ENCODE peak calls at places on chromosome 7, in seven cellular contexts. One of them, this sample, is unnamed.

GRCh38 chr7:49229246-49229645 is 304.9 kb downstream of the CDC14C start:
- DNase-seq in PC-3: no peak
- DNase-seq in OCI-LY7: peak; percentile 48
- DNase-seq in psoas muscle: no peak
- DNase-seq in heart right ventricle: no peak
- DNase-seq in tibial nerve: no peak
- DNase-seq in choroid plexus epithelial cell: no peak
- DNase-seq in this sample: no peak

GRCh38 chr7:103851357-103851756 is 138.1 kb downstream of the RELN start:
- DNase-seq in PC-3: no peak
- DNase-seq in OCI-LY7: no peak
- DNase-seq in psoas muscle: no peak
- DNase-seq in heart right ventricle: no peak
- DNase-seq in tibial nerve: no peak
- DNase-seq in choroid plexus epithelial cell: peak; percentile 40
- DNase-seq in this sample: no peak

GRCh38 chr7:132653364-132653930 is 77.2 kb upstream of the PLXNA4 start:
- DNase-seq in PC-3: no peak
- DNase-seq in OCI-LY7: peak; percentile 73
- DNase-seq in psoas muscle: no peak
- DNase-seq in heart right ventricle: no peak
- DNase-seq in tibial nerve: no peak
- DNase-seq in choroid plexus epithelial cell: no peak
- DNase-seq in this sample: no peak

GRCh38 chr7:105010538-105011523 is 3.2 kb upstream of the KMT2E start:
- DNase-seq in PC-3: no peak
- DNase-seq in OCI-LY7: peak; percentile 44
- DNase-seq in psoas muscle: no peak
- DNase-seq in heart right ventricle: no peak
- DNase-seq in tibial nerve: no peak
- DNase-seq in choroid plexus epithelial cell: peak; percentile 48
- DNase-seq in this sample: no peak

GRCh38 chr7:49783446-49783845 is 10.0 kb downstream of the VWC2 start:
- DNase-seq in PC-3: no peak
- DNase-seq in OCI-LY7: no peak
- DNase-seq in psoas muscle: no peak
- DNase-seq in heart right ventricle: peak; percentile 53
- DNase-seq in tibial nerve: no peak
- DNase-seq in choroid plexus epithelial cell: no peak
- DNase-seq in this sample: peak; percentile 63

GRCh38 chr7:78052112-78052511 is 253.5 kb downstream of the PHTF2 start:
- DNase-seq in PC-3: no peak
- DNase-seq in OCI-LY7: no peak
- DNase-seq in psoas muscle: no peak
- DNase-seq in heart right ventricle: no peak
- DNase-seq in tibial nerve: no peak
- DNase-seq in choroid plexus epithelial cell: no peak
- DNase-seq in this sample: no peak

GRCh38 chr7:70051726-70052125 is 453.5 kb downstream of the AUTS2 start:
- DNase-seq in PC-3: no peak
- DNase-seq in OCI-LY7: no peak
- DNase-seq in psoas muscle: no peak
- DNase-seq in heart right ventricle: no peak
- DNase-seq in tibial nerve: no peak
- DNase-seq in choroid plexus epithelial cell: no peak
- DNase-seq in this sample: no peak

GRCh38 chr7:30142710-30143109 is 7.9 kb downstream of the MTURN start:
- DNase-seq in PC-3: peak; percentile 93
- DNase-seq in OCI-LY7: no peak
- DNase-seq in psoas muscle: no peak
- DNase-seq in heart right ventricle: no peak
- DNase-seq in tibial nerve: peak; percentile 33
- DNase-seq in choroid plexus epithelial cell: peak; percentile 43
- DNase-seq in this sample: no peak

GRCh38 chr7:13986208-13986607 is 3.3 kb downstream of the ETV1 start:
- DNase-seq in PC-3: no peak
- DNase-seq in OCI-LY7: no peak
- DNase-seq in psoas muscle: no peak
- DNase-seq in heart right ventricle: no peak
- DNase-seq in tibial nerve: no peak
- DNase-seq in choroid plexus epithelial cell: no peak
- DNase-seq in this sample: no peak

GRCh38 chr7:131921016-131921415 is 364.6 kb upstream of the PODXL start:
- DNase-seq in PC-3: no peak
- DNase-seq in OCI-LY7: no peak
- DNase-seq in psoas muscle: no peak
- DNase-seq in heart right ventricle: no peak
- DNase-seq in tibial nerve: no peak
- DNase-seq in choroid plexus epithelial cell: no peak
- DNase-seq in this sample: no peak

GRCh38 chr7:25460426-25460825 is 232.1 kb upstream of the NPVF start:
- DNase-seq in PC-3: no peak
- DNase-seq in OCI-LY7: no peak
- DNase-seq in psoas muscle: no peak
- DNase-seq in heart right ventricle: no peak
- DNase-seq in tibial nerve: no peak
- DNase-seq in choroid plexus epithelial cell: no peak
- DNase-seq in this sample: no peak

GRCh38 chr7:84055904-84056615 is 138.5 kb downstream of the SEMA3A start:
- DNase-seq in PC-3: peak; percentile 78
- DNase-seq in OCI-LY7: no peak
- DNase-seq in psoas muscle: no peak
- DNase-seq in heart right ventricle: no peak
- DNase-seq in tibial nerve: no peak
- DNase-seq in choroid plexus epithelial cell: peak; percentile 23
- DNase-seq in this sample: no peak

GRCh38 chr7:126228356-126229061 is 1024.2 kb downstream of the GRM8 start:
- DNase-seq in PC-3: no peak
- DNase-seq in OCI-LY7: no peak
- DNase-seq in psoas muscle: no peak
- DNase-seq in heart right ventricle: no peak
- DNase-seq in tibial nerve: no peak
- DNase-seq in choroid plexus epithelial cell: no peak
- DNase-seq in this sample: no peak

GRCh38 chr7:26186364-26187311 is 13.9 kb downstream of the HNRNPA2B1 start:
- DNase-seq in PC-3: peak; percentile 35
- DNase-seq in OCI-LY7: peak; percentile 25
- DNase-seq in psoas muscle: no peak
- DNase-seq in heart right ventricle: no peak
- DNase-seq in tibial nerve: no peak
- DNase-seq in choroid plexus epithelial cell: no peak
- DNase-seq in this sample: no peak

GRCh38 chr7:127941471-127941870 is 89.8 kb downstream of the LRRC4 start:
- DNase-seq in PC-3: no peak
- DNase-seq in OCI-LY7: no peak
- DNase-seq in psoas muscle: no peak
- DNase-seq in heart right ventricle: no peak
- DNase-seq in tibial nerve: no peak
- DNase-seq in choroid plexus epithelial cell: no peak
- DNase-seq in this sample: peak; percentile 35

GRCh38 chr7:13826752-13827151 is 162.7 kb downstream of the ETV1 start:
- DNase-seq in PC-3: peak; percentile 81
- DNase-seq in OCI-LY7: no peak
- DNase-seq in psoas muscle: no peak
- DNase-seq in heart right ventricle: no peak
- DNase-seq in tibial nerve: no peak
- DNase-seq in choroid plexus epithelial cell: no peak
- DNase-seq in this sample: no peak

GRCh38 chr7:49787980-49788379 is 14.5 kb downstream of the VWC2 start:
- DNase-seq in PC-3: no peak
- DNase-seq in OCI-LY7: no peak
- DNase-seq in psoas muscle: no peak
- DNase-seq in heart right ventricle: peak; percentile 34
- DNase-seq in tibial nerve: no peak
- DNase-seq in choroid plexus epithelial cell: no peak
- DNase-seq in this sample: no peak

GRCh38 chr7:36001546-36001945 is 151.5 kb upstream of the EEPD1 start:
- DNase-seq in PC-3: peak; percentile 69
- DNase-seq in OCI-LY7: no peak
- DNase-seq in psoas muscle: no peak
- DNase-seq in heart right ventricle: no peak
- DNase-seq in tibial nerve: no peak
- DNase-seq in choroid plexus epithelial cell: peak; percentile 83
- DNase-seq in this sample: no peak

GRCh38 chr7:36005286-36005685 is 147.8 kb upstream of the EEPD1 start:
- DNase-seq in PC-3: no peak
- DNase-seq in OCI-LY7: no peak
- DNase-seq in psoas muscle: no peak
- DNase-seq in heart right ventricle: no peak
- DNase-seq in tibial nerve: no peak
- DNase-seq in choroid plexus epithelial cell: no peak
- DNase-seq in this sample: no peak

GRCh38 chr7:36005876-36006275 is 147.2 kb upstream of the EEPD1 start:
- DNase-seq in PC-3: no peak
- DNase-seq in OCI-LY7: no peak
- DNase-seq in psoas muscle: no peak
- DNase-seq in heart right ventricle: no peak
- DNase-seq in tibial nerve: no peak
- DNase-seq in choroid plexus epithelial cell: no peak
- DNase-seq in this sample: no peak

GRCh38 chr7:36003343-36003742 is 149.7 kb upstream of the EEPD1 start:
- DNase-seq in PC-3: no peak
- DNase-seq in OCI-LY7: no peak
- DNase-seq in psoas muscle: no peak
- DNase-seq in heart right ventricle: no peak
- DNase-seq in tibial nerve: no peak
- DNase-seq in choroid plexus epithelial cell: no peak
- DNase-seq in this sample: no peak

GRCh38 chr7:36002900-36003299 is 150.2 kb upstream of the EEPD1 start:
- DNase-seq in PC-3: no peak
- DNase-seq in OCI-LY7: no peak
- DNase-seq in psoas muscle: no peak
- DNase-seq in heart right ventricle: no peak
- DNase-seq in tibial nerve: no peak
- DNase-seq in choroid plexus epithelial cell: no peak
- DNase-seq in this sample: no peak
- TF ChIP-seq CTCF in PC-3: no peak
- TF ChIP-seq CTCF in OCI-LY7: no peak
- TF ChIP-seq CTCF in psoas muscle: no peak
- TF ChIP-seq CTCF in heart right ventricle: no peak
- TF ChIP-seq CTCF in tibial nerve: no peak
- TF ChIP-seq CTCF in choroid plexus epithelial cell: no peak
- TF ChIP-seq CTCF in this sample: no peak

GRCh38 chr7:7210475-7211237 is 28.3 kb downstream of the C1GALT1 start:
- DNase-seq in PC-3: no peak
- DNase-seq in OCI-LY7: no peak
- DNase-seq in psoas muscle: no peak
- DNase-seq in heart right ventricle: no peak
- DNase-seq in tibial nerve: no peak
- DNase-seq in choroid plexus epithelial cell: no peak
- DNase-seq in this sample: no peak
- H3K4me3 ChIP-seq in PC-3: no peak overlapping the region
- H3K4me3 ChIP-seq in OCI-LY7: no peak overlapping the region
- H3K4me3 ChIP-seq in psoas muscle: no peak overlapping the region
- H3K4me3 ChIP-seq in heart right ventricle: no peak overlapping the region
- H3K4me3 ChIP-seq in tibial nerve: no peak overlapping the region
- H3K4me3 ChIP-seq in choroid plexus epithelial cell: no peak overlapping the region
- H3K4me3 ChIP-seq in this sample: no peak overlapping the region

GRCh38 chr7:31478744-31479143 is 35.1 kb upstream of the ITPRID1 start:
- DNase-seq in PC-3: no peak
- DNase-seq in OCI-LY7: peak; percentile 20
- DNase-seq in psoas muscle: no peak
- DNase-seq in heart right ventricle: no peak
- DNase-seq in tibial nerve: no peak
- DNase-seq in choroid plexus epithelial cell: no peak
- DNase-seq in this sample: no peak

GRCh38 chr7:31478018-31478417 is 35.9 kb upstream of the ITPRID1 start:
- DNase-seq in PC-3: no peak
- DNase-seq in OCI-LY7: no peak
- DNase-seq in psoas muscle: no peak
- DNase-seq in heart right ventricle: no peak
- DNase-seq in tibial nerve: no peak
- DNase-seq in choroid plexus epithelial cell: no peak
- DNase-seq in this sample: no peak

DNA sequence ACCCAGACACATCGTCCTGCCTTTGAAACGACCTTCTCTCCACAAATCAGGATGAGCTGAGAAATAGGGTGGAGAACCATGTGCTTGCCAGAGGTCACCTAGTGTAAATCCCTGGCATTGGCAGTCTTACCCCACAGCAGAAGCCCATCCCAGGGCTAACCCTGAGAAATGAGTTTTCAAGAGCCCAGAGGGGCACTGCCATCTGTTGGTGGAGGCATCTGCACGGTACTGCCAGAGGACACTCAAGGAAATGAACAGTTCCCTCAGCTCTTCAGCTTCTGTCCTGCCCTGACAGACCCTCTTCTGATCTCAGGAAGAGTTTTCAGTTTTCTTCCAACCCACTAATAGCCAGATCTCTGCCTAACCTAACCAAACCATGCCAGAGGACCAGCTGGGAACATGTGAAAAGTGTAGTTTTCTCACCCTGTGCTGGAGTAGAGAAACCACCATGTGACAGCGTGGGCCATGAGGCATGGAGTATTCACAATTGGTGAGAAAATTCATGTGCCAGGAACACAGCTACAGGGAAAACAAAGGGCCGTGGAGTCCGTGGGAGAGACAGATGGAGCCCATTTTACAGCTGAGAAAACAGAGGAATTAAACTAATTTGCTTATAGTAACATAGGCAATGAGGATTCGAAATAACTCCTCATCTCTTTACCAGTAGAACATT is 37.7 kb upstream of the ITPRID1 start:
- DNase-seq in PC-3: peak; percentile 33
- DNase-seq in OCI-LY7: no peak
- DNase-seq in psoas muscle: no peak
- DNase-seq in heart right ventricle: no peak
- DNase-seq in tibial nerve: no peak
- DNase-seq in choroid plexus epithelial cell: no peak
- DNase-seq in this sample: no peak
- TF ChIP-seq CTCF in PC-3: peak; percentile 51
- TF ChIP-seq CTCF in OCI-LY7: no peak
- TF ChIP-seq CTCF in psoas muscle: no peak
- TF ChIP-seq CTCF in heart right ventricle: no peak
- TF ChIP-seq CTCF in tibial nerve: no peak
- TF ChIP-seq CTCF in choroid plexus epithelial cell: no peak
- TF ChIP-seq CTCF in this sample: no peak

GRCh38 chr7:4190021-4190981 is 491.8 kb upstream of the FOXK1 start:
- DNase-seq in PC-3: no peak
- DNase-seq in OCI-LY7: no peak
- DNase-seq in psoas muscle: peak; percentile 31
- DNase-seq in heart right ventricle: no peak
- DNase-seq in tibial nerve: no peak
- DNase-seq in choroid plexus epithelial cell: no peak
- DNase-seq in this sample: no peak

GRCh38 chr7:4186513-4186780 is 495.6 kb upstream of the FOXK1 start:
- DNase-seq in PC-3: no peak
- DNase-seq in OCI-LY7: no peak
- DNase-seq in psoas muscle: no peak
- DNase-seq in heart right ventricle: no peak
- DNase-seq in tibial nerve: no peak
- DNase-seq in choroid plexus epithelial cell: no peak
- DNase-seq in this sample: no peak

GRCh38 chr7:4191046-4191445 is 491.0 kb upstream of the FOXK1 start:
- DNase-seq in PC-3: no peak
- DNase-seq in OCI-LY7: no peak
- DNase-seq in psoas muscle: peak; percentile 23
- DNase-seq in heart right ventricle: no peak
- DNase-seq in tibial nerve: no peak
- DNase-seq in choroid plexus epithelial cell: no peak
- DNase-seq in this sample: no peak

GRCh38 chr7:4189151-4189570 is 492.9 kb upstream of the FOXK1 start:
- DNase-seq in PC-3: peak; percentile 44
- DNase-seq in OCI-LY7: no peak
- DNase-seq in psoas muscle: peak; percentile 87
- DNase-seq in heart right ventricle: peak; percentile 83
- DNase-seq in tibial nerve: peak; percentile 47
- DNase-seq in choroid plexus epithelial cell: peak; percentile 1
- DNase-seq in this sample: peak; percentile 86

GRCh38 chr7:4188646-4189045 is 493.4 kb upstream of the FOXK1 start:
- DNase-seq in PC-3: no peak
- DNase-seq in OCI-LY7: no peak
- DNase-seq in psoas muscle: no peak
- DNase-seq in heart right ventricle: no peak
- DNase-seq in tibial nerve: no peak
- DNase-seq in choroid plexus epithelial cell: no peak
- DNase-seq in this sample: no peak
- H3K4me3 ChIP-seq in PC-3: peak overlapping the region; percentile 22
- H3K4me3 ChIP-seq in OCI-LY7: no peak overlapping the region
- H3K4me3 ChIP-seq in psoas muscle: peak overlapping the region; percentile 34
- H3K4me3 ChIP-seq in heart right ventricle: no peak overlapping the region
- H3K4me3 ChIP-seq in tibial nerve: no peak overlapping the region
- H3K4me3 ChIP-seq in choroid plexus epithelial cell: no peak overlapping the region
- H3K4me3 ChIP-seq in this sample: no peak overlapping the region

This sample was measured in dorsolateral prefrontal cortex.